ENCODE peak calls at places on chromosome 1, in six cellular contexts. R is H1, J is GM12878, W is NT2/D1, K is K562, T is HepG2. G is an unnamed sample.

GRCh38 chr1:183394435-183394834 is 23.7 kb downstream of the NMNAT2 start:
- DNase-seq in R (no peak), J (no peak), W (no peak), K (no peak), T (no peak), G (no peak)

GRCh38 chr1:244836135-244836521 is 670 bp downstream of the COX20 start:
- DNase-seq in R (no peak), J (no peak), W (no peak), K (peak), T (peak), G (no peak)

GRCh38 chr1:108897865-108898720 is 21.3 kb downstream of the GPSM2 start:
- DNase-seq in R (no peak), J (no peak), W (peak), K (peak), T (peak), G (peak)

GRCh38 chr1:185735667-185736105 is 1.5 kb downstream of the HMCN1 start:
- DNase-seq in R (no peak), J (no peak), W (no peak), K (no peak), T (no peak), G (no peak)

GRCh38 chr1:172875892-172876291 is 174.8 kb downstream of the TNFSF18 start:
- DNase-seq in R (no peak), J (no peak), W (no peak), K (no peak), T (no peak), G (no peak)

GRCh38 chr1:236144446-236145150 is 2.3 kb downstream of the GPR137B start:
- DNase-seq in R (no peak), J (no peak), W (no peak), K (no peak), T (no peak), G (no peak)

GRCh38 chr1:29836626-29837305 is 600.4 kb downstream of the PTPRU start:
- DNase-seq in R (peak), J (no peak), W (no peak), K (no peak), T (no peak), G (no peak)

GRCh38 chr1:194644528-194644927 is 1458.1 kb upstream of the B3GALT2 start:
- DNase-seq in R (no peak), J (no peak), W (no peak), K (no peak), T (no peak), G (no peak)

GRCh38 chr1:156342556-156342955 is 4.2 kb downstream of the TSACC start:
- DNase-seq in R (no peak), J (no peak), W (no peak), K (no peak), T (no peak), G (no peak)

GRCh38 chr1:180623579-180624347 is 8.1 kb upstream of the XPR1 start:
- DNase-seq in R (no peak), J (no peak), W (no peak), K (no peak), T (no peak), G (no peak)

GRCh38 chr1:110300412-110300811 is 38.8 kb upstream of the RBM15 start:
- DNase-seq in R (no peak), J (no peak), W (no peak), K (no peak), T (no peak), G (no peak)

GRCh38 chr1:28437924-28438699 is 67.7 kb upstream of the RCC1 start:
- DNase-seq in R (no peak), J (no peak), W (peak), K (peak), T (peak), G (peak)

GRCh38 chr1:185825556-185825955 is 91.4 kb downstream of the HMCN1 start:
- DNase-seq in R (no peak), J (no peak), W (no peak), K (no peak), T (no peak), G (no peak)

GRCh38 chr1:175075572-175076568 is 8.2 kb downstream of the TNN start:
- DNase-seq in R (no peak), J (no peak), W (no peak), K (peak), T (no peak), G (no peak)

GRCh38 chr1:174274884-174275283 is 115.6 kb downstream of the RABGAP1L start:
- DNase-seq in R (no peak), J (no peak), W (no peak), K (no peak), T (no peak), G (no peak)

GRCh38 chr1:186681806-186682205 is 1.6 kb upstream of the PTGS2 start:
- DNase-seq in R (no peak), J (no peak), W (no peak), K (no peak), T (no peak), G (no peak)

GRCh38 chr1:66505671-66506392 is 28.1 kb upstream of the SGIP1 start:
- DNase-seq in R (no peak), J (no peak), W (no peak), K (no peak), T (no peak), G (no peak)

GRCh38 chr1:221877365-221877764 is 135.5 kb upstream of the DUSP10 start:
- DNase-seq in R (no peak), J (no peak), W (no peak), K (no peak), T (no peak), G (no peak)

GRCh38 chr1:25232866-25233784 is 823 bp upstream of the SYF2 start:
- DNase-seq in R (peak), J (peak), W (peak), K (peak), T (peak), G (peak)

GRCh38 chr1:228008391-228009115 is 1.8 kb downstream of the WNT3A start:
- DNase-seq in R (no peak), J (no peak), W (no peak), K (no peak), T (no peak), G (no peak)

GRCh38 chr1:114009393-114009792 is 30.1 kb downstream of the OLFML3 start:
- DNase-seq in R (no peak), J (no peak), W (no peak), K (no peak), T (peak), G (no peak)

GRCh38 chr1:242692988-242693387 is 168.5 kb upstream of the PLD5 start:
- DNase-seq in R (no peak), J (no peak), W (no peak), K (no peak), T (no peak), G (no peak)

GRCh38 chr1:52674497-52675384 is 23.4 kb downstream of the COA7 start:
- DNase-seq in R (no peak), J (no peak), W (no peak), K (peak), T (no peak), G (no peak)

GRCh38 chr1:1304331-1305299 is 3.1 kb downstream of the ACAP3 start:
- DNase-seq in R (peak), J (no peak), W (no peak), K (peak), T (peak), G (no peak)

GRCh38 chr1:10429868-10430215 is 391 bp upstream of the CENPS start:
- DNase-seq in R (no peak), J (no peak), W (no peak), K (peak), T (no peak), G (no peak)

GRCh38 chr1:172826096-172826741 is 167.3 kb downstream of the FASLG start:
- DNase-seq in R (no peak), J (no peak), W (peak), K (peak), T (peak), G (peak)

DNA sequence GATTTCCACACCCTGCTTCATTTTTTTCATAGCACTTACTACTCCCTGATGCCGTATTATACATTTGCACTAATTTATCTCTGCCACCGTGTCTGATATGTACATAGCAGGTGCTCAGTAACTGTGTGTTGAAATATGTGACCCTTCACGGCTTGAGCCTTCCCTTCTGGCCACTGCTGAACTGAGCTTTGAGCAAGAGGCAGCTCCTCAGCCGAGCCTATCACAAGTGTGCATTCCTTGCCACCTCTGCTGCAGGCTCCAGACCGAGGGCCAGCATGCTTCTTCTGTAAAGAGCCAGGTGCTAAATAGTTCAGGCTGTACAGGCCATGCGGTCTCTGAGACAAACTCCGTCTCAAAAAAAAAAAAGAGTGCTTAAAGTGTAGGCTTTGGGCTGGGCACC is 22.6 kb downstream of the PLEKHM2 start:
- DNase-seq in R (no peak), J (no peak), W (no peak), K (no peak), T (no peak), G (no peak)
- TF ChIP-seq ZNF274 in R (no peak), J (no peak), W (no peak), K (no peak), T (no peak), G (no peak)

GRCh38 chr1:152003846-152004442 is 10.3 kb upstream of the S100A10 start:
- DNase-seq in R (no peak), J (no peak), W (no peak), K (no peak), T (no peak), G (no peak)
- TF ChIP-seq ZNF274 in R (no peak), J (no peak), W (no peak), K (no peak), T (no peak), G (no peak)

DNA sequence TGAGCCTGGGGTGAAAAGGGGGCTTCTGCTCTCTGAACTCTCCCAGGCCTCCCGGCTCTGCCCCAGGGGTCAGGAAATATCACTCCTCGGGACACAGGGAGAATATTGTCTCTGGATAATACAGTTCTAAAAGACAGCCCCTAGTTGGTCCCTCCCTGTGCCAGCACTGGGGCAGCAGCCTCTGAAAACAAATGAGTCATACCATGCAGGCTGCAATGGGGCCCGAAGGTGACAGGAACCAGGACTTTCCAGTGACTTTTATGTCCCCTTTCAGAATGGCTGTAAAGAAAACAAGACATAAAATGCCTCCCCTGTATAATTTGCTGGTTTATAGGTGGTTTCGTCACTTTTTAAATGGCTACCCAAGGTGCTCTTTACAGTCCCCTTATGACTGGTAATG is 360.0 kb downstream of the NPHP4 start:
- DNase-seq in R (no peak), J (no peak), W (no peak), K (no peak), T (no peak), G (no peak)
- TF ChIP-seq ZNF274 in R (no peak), J (no peak), W (no peak), K (no peak), T (no peak), G (no peak)

GRCh38 chr1:203175237-203176181 is at the start of gene MYBPH:
- DNase-seq in R (no peak), J (no peak), W (no peak), K (no peak), T (no peak), G (no peak)
- TF ChIP-seq ZNF274 in R (no peak), J (no peak), W (no peak), K (no peak), T (no peak), G (no peak)

GRCh38 chr1:20361401-20361800 is 70.7 kb downstream of the VWA5B1 start:
- DNase-seq in R (no peak), J (no peak), W (no peak), K (no peak), T (no peak), G (no peak)
- TF ChIP-seq ZNF274 in R (no peak), J (no peak), W (no peak), K (no peak), T (no peak), G (no peak)

G was measured in HCT116.